ENCODE peak calls at places on chromosome 1, in five cellular contexts. X is HCT116, W is GM23248, Y is neural progenitor cell, P is SK-N-SH. C is an unnamed sample.
A peak's percentile ranks its signal among the peaks of the same experiment; 100 is the strongest.

GRCh38 chr1:54334996-54335395 is 71.2 kb downstream of the SSBP3 start:
- DNase-seq in X (no peak), Y (no peak), P (no peak), W (peak; percentile 73), C (no peak)

GRCh38 chr1:206979379-206980043 is 9.3 kb upstream of the FCAMR start:
- DNase-seq in X (peak; percentile 7), P (no peak), W (peak; percentile 58), Y (peak; percentile 56), C (peak; percentile 37)

GRCh38 chr1:220952941-220953340 is 73.7 kb downstream of the HLX start:
- DNase-seq in X (no peak), P (no peak), W (no peak), Y (no peak), C (no peak)

GRCh38 chr1:31335007-31335406 is 37.9 kb downstream of the FABP3 start:
- DNase-seq in W (peak; percentile 63), P (peak; percentile 62), X (peak; percentile 32), Y (peak; percentile 36), C (peak; percentile 51)

GRCh38 chr1:14183312-14183711 is 415.2 kb upstream of the KAZN start:
- DNase-seq in Y (peak; percentile 57), P (no peak), X (no peak), W (no peak), C (no peak)

GRCh38 chr1:170530972-170531757 is 801 bp upstream of the GORAB start:
- DNase-seq in Y (peak; percentile 35), X (no peak), W (peak; percentile 56), P (peak; percentile 1), C (no peak)

GRCh38 chr1:2099871-2100774 is 49.9 kb downstream of the PRKCZ start:
- DNase-seq in Y (no peak), W (peak; percentile 20), P (no peak), X (no peak), C (no peak)

GRCh38 chr1:42012852-42013251 is 94.1 kb upstream of the HIVEP3 start:
- DNase-seq in P (no peak), W (no peak), Y (no peak), X (no peak), C (no peak)

GRCh38 chr1:235883261-235883927 is 16.7 kb upstream of the LYST start:
- DNase-seq in X (no peak), P (peak; percentile 46), W (peak; percentile 98), Y (no peak), C (no peak)

GRCh38 chr1:169044296-169044695 is 62.2 kb upstream of the ATP1B1 start:
- DNase-seq in X (no peak), W (no peak), Y (no peak), P (no peak), C (peak; percentile 81)

GRCh38 chr1:149881876-149882275 is 17.5 kb upstream of the BOLA1 start:
- DNase-seq in P (no peak), Y (no peak), X (no peak), W (no peak), C (no peak)

GRCh38 chr1:117564227-117565082 is 41.4 kb upstream of the TENT5C start:
- DNase-seq in W (no peak), X (no peak), Y (no peak), P (no peak), C (no peak)

GRCh38 chr1:115522386-115522785 is 119.4 kb upstream of the VANGL1 start:
- DNase-seq in P (no peak), W (no peak), X (no peak), Y (no peak), C (no peak)

DNA sequence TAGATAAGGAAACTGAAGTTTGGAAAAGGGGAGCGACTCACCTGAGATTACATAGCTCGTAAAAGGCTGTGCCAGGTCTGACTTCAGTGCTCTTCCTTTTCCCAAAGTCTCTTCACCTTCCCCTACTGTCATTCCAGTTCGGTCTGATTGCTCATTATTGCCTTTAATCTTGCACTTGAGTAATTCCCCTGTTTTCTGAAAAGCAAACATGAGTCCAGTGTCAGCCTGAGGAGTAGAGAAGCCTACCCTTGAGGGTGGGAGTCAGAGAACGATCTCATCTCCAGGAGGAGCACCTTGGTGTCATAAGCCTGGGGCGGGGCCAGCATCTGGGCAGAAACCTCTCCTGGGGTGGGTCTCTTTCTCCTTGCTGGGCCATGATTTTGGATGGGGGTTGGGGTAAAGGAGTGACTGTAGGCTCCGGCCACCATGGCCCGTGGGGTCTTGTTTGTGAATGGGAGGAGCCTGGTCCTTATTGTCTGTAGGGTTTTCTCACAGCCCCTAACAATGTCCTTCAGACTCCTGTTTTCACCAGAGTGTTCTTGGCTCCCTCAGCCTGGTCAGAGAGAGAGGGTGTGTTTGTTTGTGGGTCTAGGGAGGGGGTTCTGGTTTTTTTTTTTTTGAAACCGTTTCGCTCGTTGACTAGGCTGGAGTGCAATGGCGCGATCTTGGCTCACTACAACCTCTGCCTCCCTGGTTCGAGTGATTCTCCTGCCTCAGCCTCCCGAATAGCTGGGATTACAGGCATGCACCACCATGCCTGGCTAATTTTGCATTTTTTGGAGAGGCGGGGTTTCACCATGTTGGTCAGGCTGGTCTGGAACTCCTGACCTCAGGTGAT is 6.0 kb downstream of the VANGL2 start:
- DNase-seq in W (no peak), P (no peak), Y (peak; percentile 0), X (no peak), C (peak; percentile 3)
- H3K9ac ChIP-seq in W (no peak overlapping the region), P (no peak overlapping the region), Y (no peak overlapping the region), X (no peak overlapping the region), C (no peak overlapping the region)

DNA sequence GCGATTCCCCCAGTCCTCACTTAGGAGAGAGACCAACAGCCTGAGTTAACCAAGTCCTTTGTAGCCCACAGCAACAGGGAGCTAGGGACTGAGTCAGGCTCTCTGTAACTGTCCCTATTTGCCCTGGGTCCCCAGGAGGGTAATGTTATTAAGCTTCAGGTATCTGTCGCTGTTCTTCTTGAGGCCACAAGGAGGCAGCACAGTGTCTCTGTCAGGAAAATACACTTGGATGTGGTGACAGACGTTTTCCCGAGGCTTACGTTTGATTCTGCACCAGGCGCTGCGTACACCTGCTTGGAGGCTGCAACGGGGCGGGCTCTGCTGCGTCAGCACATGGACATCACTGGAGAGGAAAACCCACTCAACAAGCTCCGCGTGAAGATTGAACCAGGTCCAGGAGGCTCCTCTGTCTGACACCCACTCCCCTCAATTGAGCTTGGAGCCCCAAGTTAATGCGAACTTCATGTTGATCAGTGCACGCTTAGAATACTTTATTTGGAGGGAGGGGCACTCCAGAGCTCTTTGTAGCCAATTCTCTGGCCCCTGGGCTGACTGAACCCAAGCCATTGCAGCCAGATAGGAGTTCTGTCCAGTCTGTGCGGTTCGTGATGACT is 10.7 kb upstream of the ELF3 start:
- DNase-seq in X (no peak), P (peak; percentile 76), W (peak; percentile 67), Y (peak; percentile 74), C (peak; percentile 61)
- TF ChIP-seq EZH2phosphoT487 in X (no peak), P (no peak), W (no peak), Y (no peak), C (no peak)

GRCh38 chr1:214843281-214843680 is 239.3 kb upstream of the KCNK2 start:
- DNase-seq in X (no peak), Y (no peak), W (peak; percentile 70), P (no peak), C (no peak)

GRCh38 chr1:214840366-214840765 is 237.4 kb downstream of the CENPF start:
- DNase-seq in X (no peak), Y (no peak), P (no peak), W (peak; percentile 79), C (no peak)

GRCh38 chr1:214833357-214833756 is 230.4 kb downstream of the CENPF start:
- DNase-seq in P (no peak), W (peak; percentile 79), X (no peak), Y (no peak), C (no peak)

GRCh38 chr1:214842856-214843255 is 239.7 kb upstream of the KCNK2 start:
- DNase-seq in X (no peak), Y (no peak), P (no peak), W (peak; percentile 81), C (no peak)

GRCh38 chr1:214838351-214838750 is 235.4 kb downstream of the CENPF start:
- DNase-seq in X (no peak), P (no peak), Y (no peak), W (peak; percentile 51), C (no peak)
- H3K4me2 ChIP-seq in X (no peak overlapping the region), P (peak overlapping the region; percentile 57), Y (no peak overlapping the region), W (peak overlapping the region; percentile 37), C (no peak overlapping the region)

GRCh38 chr1:6488602-6489382 is 2.7 kb downstream of the PLEKHG5 start:
- DNase-seq in W (no peak), Y (no peak), P (no peak), X (no peak), C (no peak)
- H3K9ac ChIP-seq in W (no peak overlapping the region), Y (no peak overlapping the region), P (no peak overlapping the region), X (peak overlapping the region; percentile 91), C (no peak overlapping the region)

GRCh38 chr1:194280463-194280862 is 1094.0 kb upstream of the B3GALT2 start:
- DNase-seq in W (no peak), X (no peak), P (no peak), Y (no peak), C (no peak)

GRCh38 chr1:194279975-194280374 is 1093.6 kb upstream of the B3GALT2 start:
- DNase-seq in X (no peak), Y (no peak), W (no peak), P (no peak), C (no peak)

GRCh38 chr1:194277927-194278326 is 1091.5 kb upstream of the B3GALT2 start:
- DNase-seq in X (no peak), Y (no peak), P (no peak), W (no peak), C (peak; percentile 70)

GRCh38 chr1:194281372-194281771 is 1095.0 kb upstream of the B3GALT2 start:
- DNase-seq in X (no peak), Y (no peak), W (no peak), P (no peak), C (no peak)
- TF ChIP-seq EZH2phosphoT487 in X (no peak), Y (no peak), W (no peak), P (no peak), C (no peak)

GRCh38 chr1:216722841-216723240 is 388 bp downstream of the ESRRG start:
- DNase-seq in X (no peak), W (no peak), Y (peak; percentile 55), P (no peak), C (peak; percentile 46)
- H3K4me2 ChIP-seq in X (no peak overlapping the region), W (no peak overlapping the region), Y (peak overlapping the region; percentile 95), P (peak overlapping the region; percentile 91), C (peak overlapping the region; percentile 88)

GRCh38 chr1:78090734-78091133 is 45.0 kb downstream of the GIPC2 start:
- DNase-seq in P (no peak), W (no peak), Y (no peak), X (no peak), C (no peak)
- H3K9ac ChIP-seq in P (no peak overlapping the region), W (no peak overlapping the region), Y (no peak overlapping the region), X (no peak overlapping the region), C (no peak overlapping the region)